ENCODE peak calls at places on chromosomes 11 and 22, in four cellular contexts. One of them, this sample, is unnamed.

GRCh38 chr22:37906364-37907008 is 389 bp downstream of the MICALL1 start:
- DNase-seq in neural progenitor cell: peak
- DNase-seq in GM12878: no peak
- DNase-seq in hepatocyte: no peak
- DNase-seq in this sample: no peak

GRCh38 chr11:117144477-117145392 is 648 bp downstream of the PAFAH1B2 start:
- DNase-seq in neural progenitor cell: peak
- DNase-seq in GM12878: no peak
- DNase-seq in hepatocyte: peak
- DNase-seq in this sample: peak

GRCh38 chr11:112878228-112878627 is 83.0 kb upstream of the NCAM1 start:
- DNase-seq in neural progenitor cell: peak
- DNase-seq in GM12878: no peak
- DNase-seq in hepatocyte: no peak
- DNase-seq in this sample: no peak

GRCh38 chr11:10323793-10324170 is 18.9 kb downstream of the ADM start:
- DNase-seq in neural progenitor cell: no peak
- DNase-seq in GM12878: no peak
- DNase-seq in hepatocyte: no peak
- DNase-seq in this sample: peak

GRCh38 chr11:67347964-67348749 is 5.2 kb downstream of the POLD4 start:
- DNase-seq in neural progenitor cell: no peak
- DNase-seq in GM12878: no peak
- DNase-seq in hepatocyte: peak
- DNase-seq in this sample: no peak

GRCh38 chr22:39251762-39252460 is 7.1 kb upstream of the PDGFB start:
- DNase-seq in neural progenitor cell: no peak
- DNase-seq in GM12878: no peak
- DNase-seq in hepatocyte: no peak
- DNase-seq in this sample: no peak

GRCh38 chr22:31872209-31872608 is 72.1 kb upstream of the YWHAH start:
- DNase-seq in neural progenitor cell: peak
- DNase-seq in GM12878: no peak
- DNase-seq in hepatocyte: no peak
- DNase-seq in this sample: peak

GRCh38 chr22:19661156-19661555 is 53.1 kb upstream of the SEPTIN5 start:
- DNase-seq in neural progenitor cell: no peak
- DNase-seq in GM12878: no peak
- DNase-seq in hepatocyte: no peak
- DNase-seq in this sample: no peak

GRCh38 chr22:44108076-44108475 is 72.6 kb upstream of the PARVG start:
- DNase-seq in neural progenitor cell: peak
- DNase-seq in GM12878: no peak
- DNase-seq in hepatocyte: no peak
- DNase-seq in this sample: no peak

GRCh38 chr11:4539603-4540219 is 5.3 kb upstream of the OR52M1 start:
- DNase-seq in neural progenitor cell: peak
- DNase-seq in GM12878: no peak
- DNase-seq in hepatocyte: peak
- DNase-seq in this sample: peak

GRCh38 chr11:65849771-65850216 is 8.2 kb downstream of the CFL1 start:
- DNase-seq in neural progenitor cell: no peak
- DNase-seq in GM12878: no peak
- DNase-seq in hepatocyte: peak
- DNase-seq in this sample: no peak

GRCh38 chr22:23036684-23037428 is 33.5 kb upstream of the GNAZ start:
- DNase-seq in neural progenitor cell: no peak
- DNase-seq in GM12878: no peak
- DNase-seq in hepatocyte: peak
- DNase-seq in this sample: peak

GRCh38 chr11:88552377-88553029 is 215.0 kb upstream of the CTSC start:
- DNase-seq in neural progenitor cell: peak
- DNase-seq in GM12878: peak
- DNase-seq in hepatocyte: peak
- DNase-seq in this sample: no peak

GRCh38 chr11:35970445-35970844 is 26.6 kb downstream of the LDLRAD3 start:
- DNase-seq in neural progenitor cell: no peak
- DNase-seq in GM12878: no peak
- DNase-seq in hepatocyte: no peak
- DNase-seq in this sample: no peak
- H3K27ac ChIP-seq in neural progenitor cell: no peak
- H3K27ac ChIP-seq in GM12878: no peak
- H3K27ac ChIP-seq in hepatocyte: peak
- H3K27ac ChIP-seq in this sample: no peak

GRCh38 chr11:11880179-11880578 is 38.4 kb downstream of the USP47 start:
- DNase-seq in neural progenitor cell: no peak
- DNase-seq in GM12878: no peak
- DNase-seq in hepatocyte: no peak
- DNase-seq in this sample: no peak

GRCh38 chr11:11871991-11872401 is 30.2 kb downstream of the USP47 start:
- DNase-seq in neural progenitor cell: no peak
- DNase-seq in GM12878: no peak
- DNase-seq in hepatocyte: no peak
- DNase-seq in this sample: no peak

GRCh38 chr11:11876458-11876857 is 34.7 kb downstream of the USP47 start:
- DNase-seq in neural progenitor cell: peak
- DNase-seq in GM12878: no peak
- DNase-seq in hepatocyte: no peak
- DNase-seq in this sample: no peak
- TF ChIP-seq CTCF in neural progenitor cell: peak
- TF ChIP-seq CTCF in GM12878: peak
- TF ChIP-seq CTCF in hepatocyte: no peak
- TF ChIP-seq CTCF in this sample: peak

GRCh38 chr11:110711448-110711775 is 825 bp downstream of the ARHGAP20 start:
- DNase-seq in neural progenitor cell: no peak
- DNase-seq in GM12878: no peak
- DNase-seq in hepatocyte: no peak
- DNase-seq in this sample: no peak

GRCh38 chr11:110712643-110713468 is 619 bp upstream of the ARHGAP20 start:
- DNase-seq in neural progenitor cell: peak
- DNase-seq in GM12878: no peak
- DNase-seq in hepatocyte: peak
- DNase-seq in this sample: peak

GRCh38 chr11:110713469-110713776 is 1.2 kb upstream of the ARHGAP20 start:
- DNase-seq in neural progenitor cell: no peak
- DNase-seq in GM12878: no peak
- DNase-seq in hepatocyte: no peak
- DNase-seq in this sample: no peak

GRCh38 chr11:110711776-110712642 is at the start of gene ARHGAP20:
- DNase-seq in neural progenitor cell: peak
- DNase-seq in GM12878: no peak
- DNase-seq in hepatocyte: peak
- DNase-seq in this sample: peak

GRCh38 chr11:110710520-110711381 is 1.5 kb downstream of the ARHGAP20 start:
- DNase-seq in neural progenitor cell: peak
- DNase-seq in GM12878: no peak
- DNase-seq in hepatocyte: peak
- DNase-seq in this sample: peak
- TF ChIP-seq EZH2 in neural progenitor cell: peak
- TF ChIP-seq EZH2 in GM12878: no peak
- TF ChIP-seq EZH2 in hepatocyte: no peak
- TF ChIP-seq EZH2 in this sample: no peak

DNA sequence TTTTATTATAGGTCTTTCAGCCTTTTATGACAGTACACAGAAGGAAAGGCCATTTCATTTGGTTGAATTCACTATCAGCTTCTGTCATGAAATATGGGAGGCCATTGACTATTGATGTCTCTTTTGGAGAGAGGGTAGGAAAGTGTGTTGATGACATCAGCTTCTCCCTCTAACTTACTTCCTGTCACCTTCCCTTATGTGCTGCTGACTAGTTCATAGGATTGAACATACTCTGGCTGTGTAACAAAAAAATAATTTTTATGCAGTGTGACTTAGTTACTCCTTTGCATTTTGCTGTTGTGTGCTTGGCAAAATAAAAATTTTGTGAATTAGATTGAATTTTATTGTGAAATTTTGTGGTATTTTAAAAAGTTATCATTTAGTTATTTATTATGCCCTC is 769.2 kb downstream of the METTL15 start:
- DNase-seq in neural progenitor cell: no peak
- DNase-seq in GM12878: no peak
- DNase-seq in hepatocyte: no peak
- DNase-seq in this sample: peak
- H3K27ac ChIP-seq in neural progenitor cell: no peak
- H3K27ac ChIP-seq in GM12878: no peak
- H3K27ac ChIP-seq in hepatocyte: no peak
- H3K27ac ChIP-seq in this sample: no peak

GRCh38 chr22:27488456-27489224 is 312.9 kb downstream of the MN1 start:
- DNase-seq in neural progenitor cell: no peak
- DNase-seq in GM12878: no peak
- DNase-seq in hepatocyte: peak
- DNase-seq in this sample: peak
- TF ChIP-seq CTCF in neural progenitor cell: no peak
- TF ChIP-seq CTCF in GM12878: no peak
- TF ChIP-seq CTCF in hepatocyte: peak
- TF ChIP-seq CTCF in this sample: no peak

GRCh38 chr11:76206327-76207081 is at the start of gene WNT11:
- DNase-seq in neural progenitor cell: peak
- DNase-seq in GM12878: no peak
- DNase-seq in hepatocyte: peak
- DNase-seq in this sample: no peak
- TF ChIP-seq EZH2 in neural progenitor cell: peak
- TF ChIP-seq EZH2 in GM12878: no peak
- TF ChIP-seq EZH2 in hepatocyte: no peak
- TF ChIP-seq EZH2 in this sample: peak

GRCh38 chr11:92225563-92226308 is 1.1 kb downstream of the FAT3 start:
- DNase-seq in neural progenitor cell: peak
- DNase-seq in GM12878: no peak
- DNase-seq in hepatocyte: peak
- DNase-seq in this sample: no peak

GRCh38 chr11:92227233-92227593 is 2.6 kb downstream of the FAT3 start:
- DNase-seq in neural progenitor cell: peak
- DNase-seq in GM12878: no peak
- DNase-seq in hepatocyte: no peak
- DNase-seq in this sample: no peak

GRCh38 chr11:92227954-92228935 is 3.6 kb downstream of the FAT3 start:
- DNase-seq in neural progenitor cell: peak
- DNase-seq in GM12878: no peak
- DNase-seq in hepatocyte: no peak
- DNase-seq in this sample: no peak

GRCh38 chr11:92225206-92225562 is 566 bp downstream of the FAT3 start:
- DNase-seq in neural progenitor cell: peak
- DNase-seq in GM12878: no peak
- DNase-seq in hepatocyte: peak
- DNase-seq in this sample: no peak

DNA sequence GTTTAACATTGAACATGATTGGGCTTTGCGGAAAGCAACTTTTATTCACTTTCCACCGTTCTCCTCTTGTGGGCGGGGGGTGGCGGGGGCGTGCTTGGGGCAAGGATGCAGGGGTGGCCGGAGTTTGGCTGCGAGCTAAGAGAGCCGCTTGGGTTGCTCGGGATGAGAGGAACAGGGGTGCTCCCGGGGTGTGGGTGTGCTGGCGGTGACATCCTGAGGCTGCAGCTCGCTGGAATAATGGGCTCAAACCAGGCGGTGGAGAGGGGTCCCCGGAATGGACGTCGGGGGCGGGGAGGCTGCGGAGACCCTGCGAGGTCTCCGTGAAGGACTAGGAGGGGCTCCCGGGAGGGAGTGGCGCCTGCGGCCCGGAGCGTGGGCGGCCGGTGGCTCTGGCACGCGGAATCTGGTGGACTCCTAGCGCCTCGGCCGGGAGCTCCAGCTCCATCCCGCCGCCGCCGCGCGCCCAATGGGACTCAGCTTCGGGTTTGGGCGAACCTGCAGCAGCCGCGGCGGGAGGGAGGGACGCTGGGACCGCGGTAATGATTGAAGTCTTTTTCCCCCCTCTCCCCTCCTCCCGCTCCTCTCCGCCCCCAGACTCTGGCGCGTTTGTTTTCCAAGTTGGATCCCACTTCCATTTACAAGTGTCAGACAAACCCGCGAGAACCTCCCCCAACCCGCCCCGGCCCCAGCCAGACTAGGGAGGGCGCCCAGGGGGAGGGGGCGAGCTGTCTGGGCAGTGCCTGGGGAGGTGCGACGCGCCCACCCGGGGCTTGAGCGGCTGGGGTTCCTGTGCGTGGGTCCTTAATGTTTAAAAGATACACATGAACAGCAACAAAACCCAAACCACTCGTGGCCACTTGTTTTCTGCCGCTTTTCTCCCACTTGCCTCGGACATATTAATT is 2.0 kb downstream of the FAT3 start:
- DNase-seq in neural progenitor cell: peak
- DNase-seq in GM12878: no peak
- DNase-seq in hepatocyte: peak
- DNase-seq in this sample: no peak
- H3K27ac ChIP-seq in neural progenitor cell: no peak
- H3K27ac ChIP-seq in GM12878: no peak
- H3K27ac ChIP-seq in hepatocyte: peak
- H3K27ac ChIP-seq in this sample: no peak

GRCh38 chr11:8501838-8502237 is 92.2 kb downstream of the STK33 start:
- DNase-seq in neural progenitor cell: no peak
- DNase-seq in GM12878: no peak
- DNase-seq in hepatocyte: no peak
- DNase-seq in this sample: no peak

GRCh38 chr11:8503872-8504491 is 90.0 kb downstream of the STK33 start:
- DNase-seq in neural progenitor cell: no peak
- DNase-seq in GM12878: no peak
- DNase-seq in hepatocyte: peak
- DNase-seq in this sample: no peak
- TF ChIP-seq CTCF in neural progenitor cell: no peak
- TF ChIP-seq CTCF in GM12878: no peak
- TF ChIP-seq CTCF in hepatocyte: no peak
- TF ChIP-seq CTCF in this sample: no peak

GRCh38 chr11:27718853-27719574 is 18.8 kb upstream of the BDNF start:
- DNase-seq in neural progenitor cell: peak
- DNase-seq in GM12878: no peak
- DNase-seq in hepatocyte: peak
- DNase-seq in this sample: peak
- TF ChIP-seq EZH2 in neural progenitor cell: no peak
- TF ChIP-seq EZH2 in GM12878: no peak
- TF ChIP-seq EZH2 in hepatocyte: no peak
- TF ChIP-seq EZH2 in this sample: peak

This sample was measured in endothelial cell of umbilical vein.